ENCODE peak calls at places on chromosome 22, in ten cellular contexts. One of them, this sample, is unnamed. For H3K36me3, the result is how much of the 10 kb centered on the place peaks cover.

GRCh38 chr22:46618667-46619066 is 1.5 kb upstream of the GRAMD4 start:
- DNase-seq in tibial artery: no peak
- DNase-seq in upper lobe of right lung: peak
- DNase-seq in HCT116: no peak
- DNase-seq in mammary epithelial cell: no peak
- DNase-seq in prostate gland: no peak
- DNase-seq in IMR-90: no peak
- DNase-seq in brain microvascular endothelial cell: no peak
- DNase-seq in tibial nerve: no peak
- DNase-seq in esophagus muscularis mucosa: no peak
- DNase-seq in this sample: no peak

GRCh38 chr22:49015993-49016908 is 811.4 kb downstream of the BRD1 start:
- DNase-seq in tibial artery: peak
- DNase-seq in upper lobe of right lung: peak
- DNase-seq in HCT116: no peak
- DNase-seq in mammary epithelial cell: no peak
- DNase-seq in prostate gland: peak
- DNase-seq in IMR-90: no peak
- DNase-seq in brain microvascular endothelial cell: no peak
- DNase-seq in tibial nerve: peak
- DNase-seq in esophagus muscularis mucosa: peak
- DNase-seq in this sample: peak

GRCh38 chr22:31122532-31123291 is at the start of gene INPP5J:
- DNase-seq in tibial artery: no peak
- DNase-seq in upper lobe of right lung: peak
- DNase-seq in HCT116: peak
- DNase-seq in mammary epithelial cell: peak
- DNase-seq in prostate gland: peak
- DNase-seq in IMR-90: peak
- DNase-seq in brain microvascular endothelial cell: peak
- DNase-seq in tibial nerve: no peak
- DNase-seq in esophagus muscularis mucosa: no peak
- DNase-seq in this sample: peak

GRCh38 chr22:22598144-22598543 is 39.1 kb upstream of the PRAME start:
- DNase-seq in tibial artery: no peak
- DNase-seq in upper lobe of right lung: no peak
- DNase-seq in HCT116: no peak
- DNase-seq in mammary epithelial cell: no peak
- DNase-seq in prostate gland: no peak
- DNase-seq in IMR-90: no peak
- DNase-seq in brain microvascular endothelial cell: no peak
- DNase-seq in tibial nerve: no peak
- DNase-seq in esophagus muscularis mucosa: peak
- DNase-seq in this sample: no peak

GRCh38 chr22:31537019-31537535 is 40.7 kb downstream of the SFI1 start:
- DNase-seq in tibial artery: no peak
- DNase-seq in upper lobe of right lung: no peak
- DNase-seq in HCT116: no peak
- DNase-seq in mammary epithelial cell: no peak
- DNase-seq in prostate gland: no peak
- DNase-seq in IMR-90: no peak
- DNase-seq in brain microvascular endothelial cell: no peak
- DNase-seq in tibial nerve: no peak
- DNase-seq in esophagus muscularis mucosa: no peak
- DNase-seq in this sample: no peak

GRCh38 chr22:28783786-28784671 is 11.5 kb downstream of the CCDC117 start:
- DNase-seq in tibial artery: no peak
- DNase-seq in upper lobe of right lung: no peak
- DNase-seq in HCT116: no peak
- DNase-seq in mammary epithelial cell: no peak
- DNase-seq in prostate gland: no peak
- DNase-seq in IMR-90: peak
- DNase-seq in brain microvascular endothelial cell: no peak
- DNase-seq in tibial nerve: no peak
- DNase-seq in esophagus muscularis mucosa: no peak
- DNase-seq in this sample: no peak

GRCh38 chr22:44089717-44090570 is 65.8 kb downstream of the PARVB start:
- DNase-seq in tibial artery: no peak
- DNase-seq in upper lobe of right lung: no peak
- DNase-seq in HCT116: no peak
- DNase-seq in mammary epithelial cell: no peak
- DNase-seq in prostate gland: no peak
- DNase-seq in IMR-90: no peak
- DNase-seq in brain microvascular endothelial cell: no peak
- DNase-seq in tibial nerve: no peak
- DNase-seq in esophagus muscularis mucosa: no peak
- DNase-seq in this sample: no peak

GRCh38 chr22:22210375-22210774 is 34.2 kb upstream of the VPREB1 start:
- DNase-seq in tibial artery: no peak
- DNase-seq in upper lobe of right lung: no peak
- DNase-seq in HCT116: peak
- DNase-seq in mammary epithelial cell: peak
- DNase-seq in prostate gland: no peak
- DNase-seq in IMR-90: peak
- DNase-seq in brain microvascular endothelial cell: peak
- DNase-seq in tibial nerve: no peak
- DNase-seq in esophagus muscularis mucosa: no peak
- DNase-seq in this sample: no peak

GRCh38 chr22:32248276-32248675 is 6.9 kb downstream of the SLC5A4 start:
- DNase-seq in tibial artery: no peak
- DNase-seq in upper lobe of right lung: no peak
- DNase-seq in HCT116: no peak
- DNase-seq in mammary epithelial cell: no peak
- DNase-seq in prostate gland: no peak
- DNase-seq in IMR-90: no peak
- DNase-seq in brain microvascular endothelial cell: no peak
- DNase-seq in tibial nerve: no peak
- DNase-seq in esophagus muscularis mucosa: no peak
- DNase-seq in this sample: no peak

GRCh38 chr22:30628491-30628890 is 7.1 kb upstream of the SLC35E4 start:
- DNase-seq in tibial artery: no peak
- DNase-seq in upper lobe of right lung: no peak
- DNase-seq in HCT116: no peak
- DNase-seq in mammary epithelial cell: no peak
- DNase-seq in prostate gland: no peak
- DNase-seq in IMR-90: no peak
- DNase-seq in brain microvascular endothelial cell: no peak
- DNase-seq in tibial nerve: no peak
- DNase-seq in esophagus muscularis mucosa: no peak
- DNase-seq in this sample: no peak

GRCh38 chr22:22769434-22770279 is 118.0 kb upstream of the IGLL5 start:
- DNase-seq in tibial artery: no peak
- DNase-seq in upper lobe of right lung: no peak
- DNase-seq in HCT116: no peak
- DNase-seq in mammary epithelial cell: no peak
- DNase-seq in prostate gland: no peak
- DNase-seq in IMR-90: no peak
- DNase-seq in brain microvascular endothelial cell: no peak
- DNase-seq in tibial nerve: no peak
- DNase-seq in esophagus muscularis mucosa: no peak
- DNase-seq in this sample: no peak

GRCh38 chr22:45757068-45757467 is 85.4 kb downstream of the ATXN10 start:
- DNase-seq in tibial artery: no peak
- DNase-seq in upper lobe of right lung: no peak
- DNase-seq in HCT116: no peak
- DNase-seq in mammary epithelial cell: no peak
- DNase-seq in prostate gland: no peak
- DNase-seq in IMR-90: peak
- DNase-seq in brain microvascular endothelial cell: no peak
- DNase-seq in tibial nerve: no peak
- DNase-seq in esophagus muscularis mucosa: no peak
- DNase-seq in this sample: no peak

GRCh38 chr22:24592846-24593809 is at the start of gene LRRC75B:
- DNase-seq in tibial artery: peak
- DNase-seq in upper lobe of right lung: peak
- DNase-seq in HCT116: peak
- DNase-seq in mammary epithelial cell: peak
- DNase-seq in prostate gland: peak
- DNase-seq in IMR-90: peak
- DNase-seq in brain microvascular endothelial cell: peak
- DNase-seq in tibial nerve: peak
- DNase-seq in esophagus muscularis mucosa: peak
- DNase-seq in this sample: peak

GRCh38 chr22:47433627-47434026 is 671.2 kb downstream of the TBC1D22A start:
- DNase-seq in tibial artery: no peak
- DNase-seq in upper lobe of right lung: no peak
- DNase-seq in HCT116: no peak
- DNase-seq in mammary epithelial cell: no peak
- DNase-seq in prostate gland: no peak
- DNase-seq in IMR-90: no peak
- DNase-seq in brain microvascular endothelial cell: no peak
- DNase-seq in tibial nerve: no peak
- DNase-seq in esophagus muscularis mucosa: peak
- DNase-seq in this sample: no peak

GRCh38 chr22:17060126-17060525 is 24.7 kb upstream of the IL17RA start:
- DNase-seq in tibial artery: no peak
- DNase-seq in upper lobe of right lung: no peak
- DNase-seq in HCT116: no peak
- DNase-seq in mammary epithelial cell: no peak
- DNase-seq in prostate gland: no peak
- DNase-seq in IMR-90: no peak
- DNase-seq in brain microvascular endothelial cell: no peak
- DNase-seq in tibial nerve: no peak
- DNase-seq in esophagus muscularis mucosa: no peak
- DNase-seq in this sample: no peak
- TF ChIP-seq CTCF in tibial artery: no peak
- TF ChIP-seq CTCF in upper lobe of right lung: no peak
- TF ChIP-seq CTCF in HCT116: no peak
- TF ChIP-seq CTCF in mammary epithelial cell: no peak
- TF ChIP-seq CTCF in prostate gland: no peak
- TF ChIP-seq CTCF in IMR-90: no peak
- TF ChIP-seq CTCF in brain microvascular endothelial cell: no peak
- TF ChIP-seq CTCF in tibial nerve: no peak
- TF ChIP-seq CTCF in esophagus muscularis mucosa: no peak
- TF ChIP-seq CTCF in this sample: no peak

GRCh38 chr22:38494939-38495338 is 11.2 kb downstream of the DDX17 start:
- DNase-seq in tibial artery: no peak
- DNase-seq in upper lobe of right lung: no peak
- DNase-seq in HCT116: no peak
- DNase-seq in mammary epithelial cell: no peak
- DNase-seq in prostate gland: no peak
- DNase-seq in IMR-90: no peak
- DNase-seq in brain microvascular endothelial cell: peak
- DNase-seq in tibial nerve: no peak
- DNase-seq in esophagus muscularis mucosa: no peak
- DNase-seq in this sample: no peak

GRCh38 chr22:38501797-38502672 is 4.1 kb downstream of the DDX17 start:
- DNase-seq in tibial artery: no peak
- DNase-seq in upper lobe of right lung: no peak
- DNase-seq in HCT116: no peak
- DNase-seq in mammary epithelial cell: no peak
- DNase-seq in prostate gland: no peak
- DNase-seq in IMR-90: no peak
- DNase-seq in brain microvascular endothelial cell: no peak
- DNase-seq in tibial nerve: no peak
- DNase-seq in esophagus muscularis mucosa: no peak
- DNase-seq in this sample: no peak

GRCh38 chr22:38494498-38494897 is 11.6 kb downstream of the DDX17 start:
- DNase-seq in tibial artery: no peak
- DNase-seq in upper lobe of right lung: no peak
- DNase-seq in HCT116: no peak
- DNase-seq in mammary epithelial cell: no peak
- DNase-seq in prostate gland: no peak
- DNase-seq in IMR-90: peak
- DNase-seq in brain microvascular endothelial cell: peak
- DNase-seq in tibial nerve: no peak
- DNase-seq in esophagus muscularis mucosa: no peak
- DNase-seq in this sample: no peak

GRCh38 chr22:38503021-38503420 is 3.1 kb downstream of the DDX17 start:
- DNase-seq in tibial artery: no peak
- DNase-seq in upper lobe of right lung: no peak
- DNase-seq in HCT116: no peak
- DNase-seq in mammary epithelial cell: no peak
- DNase-seq in prostate gland: no peak
- DNase-seq in IMR-90: no peak
- DNase-seq in brain microvascular endothelial cell: no peak
- DNase-seq in tibial nerve: no peak
- DNase-seq in esophagus muscularis mucosa: no peak
- DNase-seq in this sample: no peak

DNA sequence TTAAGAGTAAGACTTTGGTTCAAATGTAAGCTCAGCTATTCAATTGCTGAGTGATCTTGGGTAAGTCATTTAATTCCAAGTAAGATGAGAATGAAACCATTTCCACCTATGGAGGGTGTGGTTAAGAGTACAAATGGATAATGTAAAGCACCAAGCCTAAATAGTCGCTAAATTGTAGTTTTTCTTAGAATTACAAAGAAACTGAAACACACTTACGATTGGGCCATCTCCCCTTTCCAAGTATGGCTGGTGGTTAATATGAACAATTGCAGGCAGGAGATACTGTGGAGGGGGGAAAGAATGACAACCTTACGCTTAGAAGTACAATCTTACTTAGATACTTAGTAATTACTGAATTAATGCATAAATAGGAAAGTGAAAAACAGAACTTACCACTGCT is 8.2 kb downstream of the DDX17 start:
- DNase-seq in tibial artery: no peak
- DNase-seq in upper lobe of right lung: no peak
- DNase-seq in HCT116: no peak
- DNase-seq in mammary epithelial cell: no peak
- DNase-seq in prostate gland: no peak
- DNase-seq in IMR-90: no peak
- DNase-seq in brain microvascular endothelial cell: no peak
- DNase-seq in tibial nerve: no peak
- DNase-seq in esophagus muscularis mucosa: no peak
- DNase-seq in this sample: no peak
- H3K36me3 ChIP-seq in tibial artery: half or more
- H3K36me3 ChIP-seq in upper lobe of right lung: half or more
- H3K36me3 ChIP-seq in HCT116: half or more
- H3K36me3 ChIP-seq in mammary epithelial cell: half or more
- H3K36me3 ChIP-seq in prostate gland: half or more
- H3K36me3 ChIP-seq in IMR-90: half or more
- H3K36me3 ChIP-seq in brain microvascular endothelial cell: half or more
- H3K36me3 ChIP-seq in tibial nerve: under half
- H3K36me3 ChIP-seq in esophagus muscularis mucosa: half or more
- H3K36me3 ChIP-seq in this sample: half or more

GRCh38 chr22:42928969-42929837 is 72.1 kb upstream of the ARFGAP3 start:
- DNase-seq in tibial artery: peak
- DNase-seq in upper lobe of right lung: peak
- DNase-seq in HCT116: no peak
- DNase-seq in mammary epithelial cell: no peak
- DNase-seq in prostate gland: no peak
- DNase-seq in IMR-90: no peak
- DNase-seq in brain microvascular endothelial cell: no peak
- DNase-seq in tibial nerve: peak
- DNase-seq in esophagus muscularis mucosa: no peak
- DNase-seq in this sample: no peak
- H3K27ac ChIP-seq in tibial artery: peak
- H3K27ac ChIP-seq in upper lobe of right lung: peak
- H3K27ac ChIP-seq in HCT116: no peak
- H3K27ac ChIP-seq in mammary epithelial cell: no peak
- H3K27ac ChIP-seq in prostate gland: peak
- H3K27ac ChIP-seq in IMR-90: no peak
- H3K27ac ChIP-seq in brain microvascular endothelial cell: no peak
- H3K27ac ChIP-seq in tibial nerve: peak
- H3K27ac ChIP-seq in esophagus muscularis mucosa: peak
- H3K27ac ChIP-seq in this sample: peak

DNA sequence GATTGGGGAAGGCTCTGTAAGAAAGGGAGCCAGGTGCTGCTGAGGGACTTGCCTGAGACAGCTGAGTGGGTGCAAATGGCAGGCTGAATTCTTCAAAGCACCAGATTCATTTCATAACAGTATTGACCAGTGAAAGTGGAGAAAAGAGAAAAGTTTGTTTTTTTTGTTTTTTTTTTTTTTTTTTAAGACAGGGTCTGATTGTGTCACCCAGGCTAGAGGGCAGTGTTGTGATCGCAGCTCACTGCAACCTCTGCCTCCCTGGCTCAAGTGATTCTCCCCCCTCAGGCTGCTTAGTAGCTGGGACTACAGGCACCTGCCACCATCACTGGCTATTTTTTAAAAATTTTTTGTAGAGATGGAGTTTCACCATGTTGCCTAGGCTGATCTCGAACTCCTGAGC is 494.0 kb downstream of the MIAT start:
- DNase-seq in tibial artery: no peak
- DNase-seq in upper lobe of right lung: no peak
- DNase-seq in HCT116: no peak
- DNase-seq in mammary epithelial cell: no peak
- DNase-seq in prostate gland: no peak
- DNase-seq in IMR-90: no peak
- DNase-seq in brain microvascular endothelial cell: no peak
- DNase-seq in tibial nerve: no peak
- DNase-seq in esophagus muscularis mucosa: no peak
- DNase-seq in this sample: no peak
- TF ChIP-seq CTCF in tibial artery: no peak
- TF ChIP-seq CTCF in upper lobe of right lung: no peak
- TF ChIP-seq CTCF in HCT116: no peak
- TF ChIP-seq CTCF in mammary epithelial cell: no peak
- TF ChIP-seq CTCF in prostate gland: no peak
- TF ChIP-seq CTCF in IMR-90: no peak
- TF ChIP-seq CTCF in brain microvascular endothelial cell: peak
- TF ChIP-seq CTCF in tibial nerve: no peak
- TF ChIP-seq CTCF in esophagus muscularis mucosa: no peak
- TF ChIP-seq CTCF in this sample: no peak